ENCODE peak calls at places on chromosomes 4 and X, in four cellular contexts. I, B, O and E are unnamed samples.

GRCh38 chr4:52995341-52996030 is 133.4 kb downstream of the RASL11B start:
- DNase-seq in B (no peak), I (no peak), O (peak; percentile 67), E (no peak)

GRCh38 chr4:167595898-167596297 is 361.6 kb upstream of the SPOCK3 start:
- DNase-seq in I (no peak), O (no peak), B (no peak), E (no peak)

GRCh38 chr4:76212851-76213414 is 691 bp downstream of the SCARB2 start:
- DNase-seq in O (peak; percentile 57), I (peak; percentile 92), B (no peak), E (no peak)

GRCh38 chrX:43655151-43655676 is 885 bp upstream of the MAOA start:
- DNase-seq in O (peak; percentile 56), B (no peak), I (no peak), E (peak; percentile 34)

GRCh38 chrX:131792789-131793462 is 230.2 kb upstream of the STK26 start:
- DNase-seq in O (no peak), B (peak; percentile 14), I (no peak), E (peak; percentile 92)

GRCh38 chr4:165378763-165379631 is at the start of gene CPE:
- DNase-seq in I (no peak), O (peak; percentile 83), B (no peak), E (peak; percentile 72)

GRCh38 chr4:8081171-8081570 is 77.4 kb downstream of the ABLIM2 start:
- DNase-seq in B (no peak), O (no peak), I (no peak), E (no peak)

GRCh38 chr4:144338834-144339233 is 198.3 kb upstream of the GYPA start:
- DNase-seq in I (no peak), O (no peak), B (no peak), E (no peak)

GRCh38 chr4:88735554-88735953 is 37.9 kb upstream of the NAP1L5 start:
- DNase-seq in O (peak; percentile 46), I (no peak), B (no peak), E (no peak)

GRCh38 chrX:115367455-115367854 is 77.9 kb downstream of the LUZP4 start:
- DNase-seq in I (no peak), B (no peak), O (peak; percentile 32), E (no peak)

GRCh38 chr4:109872950-109873656 is 25.2 kb downstream of the LRIT3 start:
- DNase-seq in O (no peak), B (no peak), I (no peak), E (no peak)

GRCh38 chr4:152468408-152468807 is 67.5 kb downstream of the FBXW7 start:
- DNase-seq in B (no peak), I (no peak), O (peak; percentile 46), E (no peak)

GRCh38 chr4:153204247-153205027 is at the start of gene TRIM2:
- DNase-seq in B (no peak), I (no peak), O (peak; percentile 85), E (peak; percentile 79)

GRCh38 chrX:66915893-66916292 is 277.0 kb upstream of the EDA2R start:
- DNase-seq in I (no peak), B (no peak), O (no peak), E (no peak)

GRCh38 chrX:44675364-44676024 is 132.8 kb upstream of the FUNDC1 start:
- DNase-seq in I (peak; percentile 90), B (no peak), O (peak; percentile 92), E (peak; percentile 43)

GRCh38 chrX:40152173-40152705 is 54.5 kb upstream of the BCOR start:
- DNase-seq in B (peak; percentile 36), O (no peak), I (no peak), E (no peak)

GRCh38 chr4:168871686-168872085 is 138.4 kb downstream of the CBR4 start:
- DNase-seq in B (no peak), I (no peak), O (no peak), E (no peak)
- H3K4me1 ChIP-seq in B (no peaks in the 10 kb centered on the region), I (peaks cover 99% of the 10 kb centered on the region), O (peaks cover 12% of the 10 kb centered on the region), E (peaks cover 2% of the 10 kb centered on the region)

GRCh38 chr4:156948738-156949137 is 22.9 kb downstream of the PDGFC start:
- DNase-seq in I (no peak), O (no peak), B (no peak), E (no peak)
- H3K27ac ChIP-seq in I (peak overlapping the region; percentile 82), O (no peak overlapping the region), B (no peak overlapping the region), E (no peak overlapping the region)

GRCh38 chr4:38184404-38184803 is 224.2 kb downstream of the PTTG2 start:
- DNase-seq in I (no peak), O (no peak), B (no peak), E (no peak)
- TF ChIP-seq CTCF in I (no peak), O (peak; percentile 26), B (no peak), E (no peak)

GRCh38 chrX:13009844-13010243 is 34.6 kb downstream of the FAM9C start:
- DNase-seq in B (no peak), O (no peak), I (no peak), E (no peak)

GRCh38 chrX:13015536-13016236 is 28.7 kb downstream of the FAM9C start:
- DNase-seq in B (no peak), I (no peak), O (no peak), E (no peak)

GRCh38 chrX:13013353-13014110 is 30.9 kb downstream of the FAM9C start:
- DNase-seq in O (peak; percentile 78), B (peak; percentile 72), I (no peak), E (no peak)

GRCh38 chrX:13010546-13010945 is 33.9 kb downstream of the FAM9C start:
- DNase-seq in I (no peak), O (no peak), B (no peak), E (no peak)

GRCh38 chrX:13014111-13015094 is 30.0 kb downstream of the FAM9C start:
- DNase-seq in O (peak; percentile 46), I (no peak), B (no peak), E (no peak)
- H3K4me1 ChIP-seq in O (no peaks in the 10 kb centered on the region), I (no peaks in the 10 kb centered on the region), B (peaks cover 18% of the 10 kb centered on the region), E (peaks cover 9% of the 10 kb centered on the region)

DNA sequence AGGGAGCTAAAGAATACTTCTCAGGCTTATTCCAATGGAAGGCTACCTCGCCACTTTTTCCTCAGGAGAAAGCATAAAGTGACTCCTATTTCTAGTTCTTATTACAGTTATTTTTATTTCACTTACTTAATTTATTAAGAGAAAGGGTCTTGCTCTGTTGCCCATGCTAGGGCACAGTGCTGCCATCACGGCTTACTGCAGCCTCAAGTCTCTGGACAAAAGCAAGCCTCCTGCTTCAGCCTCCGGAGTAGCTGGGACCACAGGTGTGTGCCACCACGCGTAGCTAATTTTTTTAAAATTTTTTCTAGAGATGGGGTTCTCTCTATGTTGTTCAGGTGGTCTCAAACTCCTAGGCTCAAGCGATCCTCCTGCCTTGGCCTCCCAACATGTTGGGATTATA is 36.0 kb upstream of the CHRNA9 start:
- DNase-seq in O (no peak), B (peak; percentile 31), I (no peak), E (no peak)
- H3K27ac ChIP-seq in O (no peak overlapping the region), B (peak overlapping the region; percentile 98), I (no peak overlapping the region), E (no peak overlapping the region)

DNA sequence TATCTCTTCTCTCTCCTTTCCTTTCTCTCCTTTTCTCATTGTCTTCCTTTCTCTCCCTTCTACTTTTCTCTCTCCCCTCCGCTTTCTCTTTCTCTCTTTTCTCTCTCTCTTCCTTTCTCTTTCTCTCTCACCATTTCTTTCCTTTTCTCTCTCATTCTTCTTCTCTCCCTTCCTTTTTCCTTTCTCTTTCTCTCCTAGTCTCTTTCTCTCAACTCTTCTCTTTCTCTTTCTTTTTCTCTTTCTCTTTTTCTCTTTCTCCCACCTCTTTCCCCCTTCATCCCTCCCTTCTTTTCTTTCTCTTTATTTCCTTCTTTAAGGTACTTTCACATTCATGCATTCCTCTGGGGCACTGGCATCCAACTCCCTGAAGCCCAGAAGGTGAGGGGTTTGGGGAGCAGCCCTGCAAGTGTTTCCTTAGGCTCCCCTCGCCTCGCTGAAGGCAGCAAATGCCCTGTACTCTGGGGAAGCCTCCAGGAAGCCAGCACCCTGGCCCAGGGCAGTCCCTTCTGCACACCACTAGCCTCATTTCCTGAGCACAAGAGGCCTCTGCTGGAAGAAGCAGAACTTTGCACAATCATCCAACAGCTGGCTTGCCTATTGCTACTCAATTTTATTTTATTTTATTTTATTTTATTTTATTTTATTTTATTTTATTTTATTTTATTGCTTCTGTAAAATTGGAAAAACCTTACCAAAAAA is 124.2 kb downstream of the NFKB1 start:
- DNase-seq in I (no peak), B (peak; percentile 61), O (peak; percentile 77), E (no peak)
- TF ChIP-seq CTCF in I (peak; percentile 15), B (peak; percentile 67), O (peak; percentile 43), E (peak; percentile 56)